ENCODE peak calls at places on chromosomes 4 and X, in four cellular contexts. Y is Kasumi-1, Z is sciatic nerve, J is nephron progenitor cell. R is an unnamed sample.
A peak's percentile ranks its signal among the peaks of the same experiment; 100 is the strongest.

GRCh38 chr4:108717386-108717785 is 45.5 kb downstream of the ETNPPL start:
- DNase-seq in J (no peak), Y (no peak), Z (no peak), R (no peak)

GRCh38 chr4:112840061-112840460 is 203.1 kb downstream of the LARP7 start:
- DNase-seq in Z (no peak), J (no peak), Y (no peak), R (no peak)

GRCh38 chr4:5142726-5143125 is 91.4 kb downstream of the STK32B start:
- DNase-seq in J (peak; percentile 20), Y (peak; percentile 36), Z (no peak), R (no peak)

GRCh38 chrX:46582325-46582724 is 8.8 kb downstream of the CHST7 start:
- DNase-seq in Z (no peak), Y (no peak), J (no peak), R (no peak)

GRCh38 chrX:18956322-18957032 is 27.4 kb downstream of the PHKA2 start:
- DNase-seq in J (no peak), Z (no peak), Y (peak; percentile 1), R (no peak)

GRCh38 chr4:17961249-17961648 is 60.3 kb downstream of the LCORL start:
- DNase-seq in Z (no peak), J (no peak), Y (no peak), R (no peak)

GRCh38 chrX:132101206-132101605 is 26.6 kb downstream of the FRMD7 start:
- DNase-seq in Y (no peak), Z (no peak), J (no peak), R (no peak)

GRCh38 chrX:15864629-15865028 is 10.0 kb upstream of the AP1S2 start:
- DNase-seq in J (no peak), Y (no peak), Z (no peak), R (no peak)

GRCh38 chrX:115261148-115261547 is 27.3 kb upstream of the LRCH2 start:
- DNase-seq in Z (no peak), J (no peak), Y (no peak), R (no peak)

GRCh38 chr4:186144596-186145569 is 40.4 kb downstream of the FAM149A start:
- DNase-seq in Z (peak; percentile 83), Y (no peak), J (peak; percentile 90), R (peak; percentile 76)

GRCh38 chr4:150591284-150591874 is 9.4 kb downstream of the MAB21L2 start:
- DNase-seq in Z (no peak), J (peak; percentile 15), Y (no peak), R (no peak)

GRCh38 chr4:17324431-17324830 is 187.5 kb downstream of the QDPR start:
- DNase-seq in Y (peak; percentile 52), J (peak; percentile 57), Z (peak; percentile 71), R (no peak)

GRCh38 chr4:186982160-186982559 is 258.5 kb upstream of the FAT1 start:
- DNase-seq in Y (no peak), Z (no peak), J (no peak), R (no peak)

GRCh38 chr4:138039010-138039409 is 203.1 kb downstream of the SLC7A11 start:
- DNase-seq in Z (no peak), Y (no peak), J (no peak), R (no peak)

GRCh38 chr4:139028191-139028661 is 12.6 kb downstream of the NOCT start:
- DNase-seq in Z (no peak), J (no peak), Y (no peak), R (no peak)

GRCh38 chr4:176383273-176384077 is 63.7 kb downstream of the SPCS3 start:
- DNase-seq in Y (no peak), Z (no peak), J (no peak), R (no peak)

GRCh38 chr4:10144971-10145370 is 28.4 kb upstream of the WDR1 start:
- DNase-seq in Y (peak; percentile 8), Z (no peak), J (no peak), R (no peak)

GRCh38 chrX:1468250-1468772 is 15.6 kb upstream of the ASMTL start:
- DNase-seq in J (no peak), Z (peak; percentile 42), Y (peak; percentile 58), R (peak; percentile 93)

GRCh38 chrX:119251381-119251780 is 15.3 kb downstream of the PGRMC1 start:
- DNase-seq in J (no peak), Y (no peak), Z (no peak), R (no peak)

GRCh38 chr4:26509681-26510333 is 19.5 kb upstream of the CCKAR start:
- DNase-seq in J (no peak), Z (no peak), Y (no peak), R (no peak)

GRCh38 chr4:68021185-68021584 is 57.9 kb upstream of the TMPRSS11A start:
- DNase-seq in Z (no peak), J (no peak), Y (no peak), R (peak; percentile 1)

GRCh38 chrX:97290199-97290598 is 406.5 kb downstream of the RPA4 start:
- DNase-seq in J (no peak), Y (no peak), Z (no peak), R (no peak)

GRCh38 chr4:153438916-153439756 is 27.0 kb upstream of the TMEM131L start:
- DNase-seq in J (no peak), Y (no peak), Z (no peak), R (no peak)

GRCh38 chrX:153351981-153352380 is 18.0 kb downstream of the ZNF275 start:
- DNase-seq in J (no peak), Y (no peak), Z (no peak), R (no peak)

GRCh38 chr4:174086829-174087799 is 196.4 kb downstream of the FBXO8 start:
- DNase-seq in Y (no peak), J (peak; percentile 11), Z (no peak), R (no peak)

GRCh38 chr4:127501103-127501502 is 131.7 kb upstream of the INTU start:
- DNase-seq in J (no peak), Z (no peak), Y (peak; percentile 24), R (no peak)

GRCh38 chr4:152283806-152284470 is 252.0 kb downstream of the FBXW7 start:
- DNase-seq in Y (no peak), Z (no peak), J (no peak), R (no peak)

GRCh38 chr4:54840992-54841768 is 183.4 kb downstream of the KIT start:
- DNase-seq in J (no peak), Z (no peak), Y (peak; percentile 96), R (no peak)

GRCh38 chr4:169869487-169869886 is 111.7 kb upstream of the HPF1 start:
- DNase-seq in Y (no peak), Z (no peak), J (no peak), R (no peak)

GRCh38 chr4:60216752-60217151 is 983.4 kb upstream of the ADGRL3 start:
- DNase-seq in Y (no peak), Z (no peak), J (no peak), R (no peak)

GRCh38 chr4:99755223-99755944 is 61.2 kb upstream of the DAPP1 start:
- DNase-seq in Y (no peak), J (no peak), Z (no peak), R (no peak)

R was measured in 8988T.